ENCODE peak calls at places on chromosomes 4 and X, in eight cellular contexts. N is fibroblast of mammary gland, F is EH, J is neuronal stem cell, X is stromal cell of bone marrow, A is fibroblast of pulmonary artery, D is T-cell, H is body of pancreas. P is an unnamed sample.

GRCh38 chrX:16838202-16839066 is 31.7 kb downstream of the RBBP7 start:
- DNase-seq in F (peak), H (no peak), X (peak), D (no peak), A (peak), J (no peak), N (peak), P (no peak)

GRCh38 chr4:37244583-37245390 is at the start of gene NWD2:
- DNase-seq in F (no peak), A (peak), H (no peak), N (no peak), X (no peak), J (peak), D (no peak), P (peak)

GRCh38 chr4:62531731-62532130 is 1331.6 kb downstream of the ADGRL3 start:
- DNase-seq in H (no peak), F (no peak), D (no peak), X (no peak), J (no peak), N (no peak), A (no peak), P (no peak)

GRCh38 chr4:182918791-182919302 is 1.7 kb upstream of the DCTD start:
- DNase-seq in X (no peak), H (no peak), D (peak), F (no peak), J (no peak), N (no peak), A (no peak), P (no peak)

GRCh38 chr4:120004054-120004453 is 62.6 kb downstream of the MAD2L1 start:
- DNase-seq in D (no peak), N (no peak), X (no peak), H (no peak), J (no peak), A (no peak), F (no peak), P (no peak)

GRCh38 chr4:96916731-96917130 is 1076.8 kb downstream of the PDHA2 start:
- DNase-seq in N (no peak), D (no peak), X (no peak), F (no peak), A (no peak), H (no peak), J (peak), P (peak)

GRCh38 chr4:69875986-69876542 is 16.1 kb upstream of the SULT1E1 start:
- DNase-seq in H (no peak), F (no peak), J (no peak), D (no peak), N (no peak), X (no peak), A (no peak), P (no peak)

GRCh38 chrX:45668686-45669443 is 468.2 kb upstream of the DIPK2B start:
- DNase-seq in D (no peak), J (no peak), X (peak), H (no peak), A (peak), N (peak), F (peak), P (no peak)

GRCh38 chr4:100738388-100739165 is 220.8 kb upstream of the EMCN start:
- DNase-seq in N (peak), H (peak), X (peak), A (peak), D (no peak), F (peak), J (no peak), P (no peak)

GRCh38 chrX:107758231-107758766 is 17.3 kb downstream of the TSC22D3 start:
- DNase-seq in H (no peak), N (no peak), D (no peak), X (no peak), F (no peak), J (no peak), A (no peak), P (no peak)

GRCh38 chrX:124256209-124256608 is 76.3 kb upstream of the TEX13D start:
- DNase-seq in D (no peak), N (peak), X (no peak), A (peak), H (peak), F (peak), J (no peak), P (no peak)

GRCh38 chr4:7694256-7694775 is 245.3 kb downstream of the AFAP1 start:
- DNase-seq in D (no peak), N (no peak), A (no peak), X (no peak), H (no peak), F (no peak), J (no peak), P (no peak)

GRCh38 chr4:122783301-122784215 is 43.1 kb upstream of the FGF2 start:
- DNase-seq in D (no peak), H (peak), N (peak), A (peak), F (peak), J (peak), X (peak), P (no peak)

GRCh38 chr4:3871181-3871852 is 105.1 kb downstream of the ADRA2C start:
- DNase-seq in A (no peak), F (no peak), X (no peak), J (peak), H (no peak), D (no peak), N (no peak), P (peak)

GRCh38 chr4:70709551-70710080 is 12.1 kb upstream of the RUFY3 start:
- DNase-seq in X (no peak), F (no peak), N (no peak), A (no peak), J (peak), H (no peak), D (no peak), P (no peak)

GRCh38 chr4:160351018-160351417 is 1248.1 kb downstream of the RAPGEF2 start:
- DNase-seq in J (no peak), X (no peak), A (no peak), H (no peak), D (no peak), F (no peak), N (no peak), P (no peak)

GRCh38 chrX:125289920-125290319 is 29.8 kb upstream of the TEX13C start:
- DNase-seq in D (no peak), F (no peak), X (no peak), A (no peak), H (no peak), N (no peak), J (no peak), P (no peak)

GRCh38 chr4:73729534-73730165 is 10.7 kb upstream of the CXCL8 start:
- DNase-seq in N (peak), J (peak), F (peak), D (no peak), H (peak), A (peak), X (peak), P (peak)

GRCh38 chrX:103628386-103629290 is at the start of gene TCEAL1:
- DNase-seq in X (no peak), F (peak), H (peak), D (peak), J (peak), N (peak), A (peak), P (peak)

GRCh38 chr4:89316931-89317366 is 9.3 kb upstream of the GPRIN3 start:
- DNase-seq in X (peak), J (no peak), N (peak), D (no peak), H (peak), F (peak), A (peak), P (no peak)

GRCh38 chrX:21975827-21976226 is 35.3 kb downstream of the SMS start:
- DNase-seq in F (peak), X (peak), D (no peak), J (no peak), H (no peak), A (peak), N (peak), P (no peak)

GRCh38 chr4:183541081-183542045 is 36.5 kb downstream of the ING2 start:
- DNase-seq in N (peak), H (peak), D (no peak), F (peak), A (peak), X (no peak), J (peak), P (no peak)

GRCh38 chrX:153731117-153731844 is 6.6 kb downstream of the ABCD1 start:
- DNase-seq in F (no peak), X (no peak), H (no peak), A (peak), D (no peak), N (peak), J (no peak), P (no peak)

GRCh38 chrX:7061429-7061828 is 86.1 kb upstream of the STS start:
- DNase-seq in D (no peak), N (no peak), A (no peak), X (no peak), F (no peak), H (no peak), J (no peak), P (no peak)

GRCh38 chrX:19640063-19640462 is 124.8 kb upstream of the MAP3K15 start:
- DNase-seq in N (no peak), J (no peak), A (no peak), H (no peak), F (no peak), X (no peak), D (no peak), P (no peak)

GRCh38 chrX:18944482-18944881 is 39.4 kb downstream of the PHKA2 start:
- DNase-seq in F (no peak), J (no peak), N (no peak), A (no peak), D (no peak), H (no peak), X (no peak), P (no peak)

GRCh38 chr4:174215055-174215454 is 68.4 kb downstream of the FBXO8 start:
- DNase-seq in D (no peak), X (no peak), F (no peak), J (no peak), N (no peak), A (no peak), H (no peak), P (no peak)